ENCODE peak calls at places on chromosomes 16 and 17, in seven cellular contexts. N is breast epithelium; O is CD4-positive, alpha-beta memory T cell; I is SK-N-MC; P is activated T-cell treated with anti-CD3 and anti-CD28 coated beads, Interleukin-2, amount 50 U/mL, for 24 hours; F is kidney glomerular epithelial cell; Z is hypothalamus. J is an unnamed sample.

GRCh38 chr16:30092373-30093010 is 768 bp upstream of the TBX6 start:
- DNase-seq in N (no peak), O (peak; percentile 88), I (no peak), P (peak; percentile 83), F (no peak), Z (peak; percentile 49), J (peak; percentile 79)

GRCh38 chr17:57313276-57313835 is 57.0 kb downstream of the MSI2 start:
- DNase-seq in N (no peak), O (no peak), I (no peak), P (no peak), F (no peak), Z (no peak), J (no peak)

GRCh38 chr16:87795336-87795735 is 29.6 kb upstream of the KLHDC4 start:
- DNase-seq in N (no peak), O (no peak), I (no peak), P (no peak), F (no peak), Z (no peak), J (no peak)

GRCh38 chr16:72042157-72042660 is 12.1 kb upstream of the HP start:
- DNase-seq in N (peak; percentile 76), O (no peak), I (no peak), P (no peak), F (no peak), Z (no peak), J (no peak)

GRCh38 chr17:7549401-7550055 is 670 bp downstream of the TNFSF12 start:
- DNase-seq in N (no peak), O (peak; percentile 62), I (no peak), P (no peak), F (no peak), Z (no peak), J (no peak)

GRCh38 chr17:57975044-57975443 is 13.0 kb downstream of the VEZF1 start:
- DNase-seq in N (no peak), O (no peak), I (no peak), P (no peak), F (no peak), Z (no peak), J (no peak)

GRCh38 chr17:9587969-9588656 is 11.7 kb downstream of the CFAP52 start:
- DNase-seq in N (no peak), O (no peak), I (no peak), P (no peak), F (no peak), Z (peak; percentile 11), J (no peak)

GRCh38 chr17:67833134-67833533 is 7.8 kb downstream of the BPTF start:
- DNase-seq in N (no peak), O (no peak), I (no peak), P (no peak), F (no peak), Z (no peak), J (no peak)

GRCh38 chr16:24953721-24954120 is 61.4 kb downstream of the ARHGAP17 start:
- DNase-seq in N (no peak), O (no peak), I (no peak), P (no peak), F (no peak), Z (no peak), J (no peak)

GRCh38 chr17:48335858-48336500 is 94.0 kb downstream of the SKAP1 start:
- DNase-seq in N (no peak), O (no peak), I (peak; percentile 77), P (no peak), F (peak; percentile 44), Z (no peak), J (peak; percentile 3)

GRCh38 chr17:40541873-40542561 is 23.3 kb downstream of the CCR7 start:
- DNase-seq in N (no peak), O (no peak), I (no peak), P (no peak), F (no peak), Z (no peak), J (no peak)

GRCh38 chr17:17668358-17668757 is 12.9 kb upstream of the RAI1 start:
- DNase-seq in N (no peak), O (no peak), I (no peak), P (no peak), F (no peak), Z (no peak), J (no peak)

GRCh38 chr17:28760987-28761562 is 17.3 kb downstream of the TRAF4 start:
- DNase-seq in N (peak; percentile 78), O (no peak), I (no peak), P (no peak), F (no peak), Z (peak; percentile 29), J (no peak)

J was measured in frontal cortex.